ENCODE peak calls at places on chromosomes 13 and 19, in eight cellular contexts. One of them, this sample, is unnamed.

GRCh38 chr19:7242601-7243258 is 51.5 kb downstream of the INSR start:
- DNase-seq in Peyer's patch: no peak
- DNase-seq in GOT3: no peak
- DNase-seq in ELF-1: no peak
- DNase-seq in AG09319: peak; percentile 40
- DNase-seq in AG04450: no peak
- DNase-seq in AG08396: peak; percentile 77
- DNase-seq in left ventricle myocardium inferior: no peak
- DNase-seq in this sample: no peak

GRCh38 chr19:13629687-13630357 is 123.5 kb upstream of the CACNA1A start:
- DNase-seq in Peyer's patch: no peak
- DNase-seq in GOT3: no peak
- DNase-seq in ELF-1: no peak
- DNase-seq in AG09319: no peak
- DNase-seq in AG04450: no peak
- DNase-seq in AG08396: no peak
- DNase-seq in left ventricle myocardium inferior: no peak
- DNase-seq in this sample: no peak

GRCh38 chr19:7294571-7295212 is 478 bp upstream of the INSR start:
- DNase-seq in Peyer's patch: peak; percentile 82
- DNase-seq in GOT3: no peak
- DNase-seq in ELF-1: peak; percentile 47
- DNase-seq in AG09319: no peak
- DNase-seq in AG04450: no peak
- DNase-seq in AG08396: peak; percentile 42
- DNase-seq in left ventricle myocardium inferior: peak; percentile 82
- DNase-seq in this sample: peak; percentile 53

GRCh38 chr19:38869836-38870607 is 8.1 kb downstream of the RINL start:
- DNase-seq in Peyer's patch: peak; percentile 98
- DNase-seq in GOT3: peak; percentile 47
- DNase-seq in ELF-1: peak; percentile 92
- DNase-seq in AG09319: no peak
- DNase-seq in AG04450: no peak
- DNase-seq in AG08396: peak; percentile 89
- DNase-seq in left ventricle myocardium inferior: peak; percentile 89
- DNase-seq in this sample: peak; percentile 89

GRCh38 chr19:34555447-34555846 is 73.9 kb downstream of the WTIP start:
- DNase-seq in Peyer's patch: no peak
- DNase-seq in GOT3: no peak
- DNase-seq in ELF-1: peak; percentile 54
- DNase-seq in AG09319: no peak
- DNase-seq in AG04450: no peak
- DNase-seq in AG08396: peak; percentile 25
- DNase-seq in left ventricle myocardium inferior: no peak
- DNase-seq in this sample: peak; percentile 48

GRCh38 chr13:104641309-104641708 is 1575.1 kb upstream of the SLC10A2 start:
- DNase-seq in Peyer's patch: no peak
- DNase-seq in GOT3: no peak
- DNase-seq in ELF-1: no peak
- DNase-seq in AG09319: no peak
- DNase-seq in AG04450: no peak
- DNase-seq in AG08396: no peak
- DNase-seq in left ventricle myocardium inferior: no peak
- DNase-seq in this sample: no peak

GRCh38 chr13:40550130-40550529 is 116.3 kb downstream of the FOXO1 start:
- DNase-seq in Peyer's patch: no peak
- DNase-seq in GOT3: no peak
- DNase-seq in ELF-1: no peak
- DNase-seq in AG09319: no peak
- DNase-seq in AG04450: no peak
- DNase-seq in AG08396: no peak
- DNase-seq in left ventricle myocardium inferior: no peak
- DNase-seq in this sample: no peak

GRCh38 chr19:48487944-48488343 is 18.8 kb downstream of the CYTH2 start:
- DNase-seq in Peyer's patch: peak; percentile 91
- DNase-seq in GOT3: peak; percentile 43
- DNase-seq in ELF-1: no peak
- DNase-seq in AG09319: peak; percentile 55
- DNase-seq in AG04450: no peak
- DNase-seq in AG08396: peak; percentile 88
- DNase-seq in left ventricle myocardium inferior: peak; percentile 68
- DNase-seq in this sample: no peak

GRCh38 chr19:1232652-1233360 is 5.0 kb downstream of the CBARP start:
- DNase-seq in Peyer's patch: peak; percentile 57
- DNase-seq in GOT3: no peak
- DNase-seq in ELF-1: no peak
- DNase-seq in AG09319: no peak
- DNase-seq in AG04450: no peak
- DNase-seq in AG08396: peak; percentile 68
- DNase-seq in left ventricle myocardium inferior: no peak
- DNase-seq in this sample: no peak

GRCh38 chr19:38644719-38645118 is 2.7 kb upstream of the ACTN4 start:
- DNase-seq in Peyer's patch: peak; percentile 65
- DNase-seq in GOT3: no peak
- DNase-seq in ELF-1: peak; percentile 51
- DNase-seq in AG09319: no peak
- DNase-seq in AG04450: no peak
- DNase-seq in AG08396: no peak
- DNase-seq in left ventricle myocardium inferior: no peak
- DNase-seq in this sample: no peak

GRCh38 chr13:94112227-94112626 is 367.3 kb downstream of the DCT start:
- DNase-seq in Peyer's patch: peak; percentile 59
- DNase-seq in GOT3: no peak
- DNase-seq in ELF-1: no peak
- DNase-seq in AG09319: peak; percentile 77
- DNase-seq in AG04450: peak; percentile 89
- DNase-seq in AG08396: peak; percentile 73
- DNase-seq in left ventricle myocardium inferior: no peak
- DNase-seq in this sample: no peak

GRCh38 chr19:42076375-42076944 is 494 bp downstream of the ZNF574 start:
- DNase-seq in Peyer's patch: peak; percentile 70
- DNase-seq in GOT3: no peak
- DNase-seq in ELF-1: no peak
- DNase-seq in AG09319: no peak
- DNase-seq in AG04450: no peak
- DNase-seq in AG08396: no peak
- DNase-seq in left ventricle myocardium inferior: no peak
- DNase-seq in this sample: peak; percentile 65

GRCh38 chr19:10416380-10417257 is 3.7 kb upstream of the PDE4A start:
- DNase-seq in Peyer's patch: peak; percentile 92
- DNase-seq in GOT3: peak; percentile 76
- DNase-seq in ELF-1: peak; percentile 96
- DNase-seq in AG09319: peak; percentile 66
- DNase-seq in AG04450: peak; percentile 72
- DNase-seq in AG08396: peak; percentile 97
- DNase-seq in left ventricle myocardium inferior: peak; percentile 77
- DNase-seq in this sample: peak; percentile 97

GRCh38 chr13:37069597-37070103 is 10.2 kb upstream of the SUPT20H start:
- DNase-seq in Peyer's patch: no peak
- DNase-seq in GOT3: no peak
- DNase-seq in ELF-1: no peak
- DNase-seq in AG09319: no peak
- DNase-seq in AG04450: no peak
- DNase-seq in AG08396: no peak
- DNase-seq in left ventricle myocardium inferior: no peak
- DNase-seq in this sample: no peak

GRCh38 chr19:37362733-37363132 is 8.2 kb upstream of the ZNF527 start:
- DNase-seq in Peyer's patch: no peak
- DNase-seq in GOT3: no peak
- DNase-seq in ELF-1: peak; percentile 58
- DNase-seq in AG09319: no peak
- DNase-seq in AG04450: no peak
- DNase-seq in AG08396: no peak
- DNase-seq in left ventricle myocardium inferior: no peak
- DNase-seq in this sample: peak; percentile 82

GRCh38 chr19:42086188-42086736 is 10.3 kb downstream of the ZNF574 start:
- DNase-seq in Peyer's patch: no peak
- DNase-seq in GOT3: no peak
- DNase-seq in ELF-1: no peak
- DNase-seq in AG09319: no peak
- DNase-seq in AG04450: no peak
- DNase-seq in AG08396: no peak
- DNase-seq in left ventricle myocardium inferior: no peak
- DNase-seq in this sample: no peak

GRCh38 chr19:44308011-44308410 is 3.2 kb upstream of the ZNF235 start:
- DNase-seq in Peyer's patch: no peak
- DNase-seq in GOT3: no peak
- DNase-seq in ELF-1: no peak
- DNase-seq in AG09319: no peak
- DNase-seq in AG04450: no peak
- DNase-seq in AG08396: no peak
- DNase-seq in left ventricle myocardium inferior: no peak
- DNase-seq in this sample: no peak

GRCh38 chr13:24357756-24358155 is 48.4 kb downstream of the C1QTNF9 start:
- DNase-seq in Peyer's patch: no peak
- DNase-seq in GOT3: no peak
- DNase-seq in ELF-1: no peak
- DNase-seq in AG09319: no peak
- DNase-seq in AG04450: no peak
- DNase-seq in AG08396: no peak
- DNase-seq in left ventricle myocardium inferior: no peak
- DNase-seq in this sample: no peak

GRCh38 chr19:47158879-47159509 is 28.4 kb downstream of the SAE1 start:
- DNase-seq in Peyer's patch: no peak
- DNase-seq in GOT3: no peak
- DNase-seq in ELF-1: no peak
- DNase-seq in AG09319: no peak
- DNase-seq in AG04450: no peak
- DNase-seq in AG08396: no peak
- DNase-seq in left ventricle myocardium inferior: no peak
- DNase-seq in this sample: no peak

GRCh38 chr13:21657538-21657937 is 13.3 kb upstream of the FGF9 start:
- DNase-seq in Peyer's patch: peak; percentile 56
- DNase-seq in GOT3: no peak
- DNase-seq in ELF-1: no peak
- DNase-seq in AG09319: no peak
- DNase-seq in AG04450: peak; percentile 50
- DNase-seq in AG08396: peak; percentile 85
- DNase-seq in left ventricle myocardium inferior: no peak
- DNase-seq in this sample: no peak

GRCh38 chr19:58570770-58571574 is 2.2 kb downstream of the MZF1 start:
- DNase-seq in Peyer's patch: peak; percentile 45
- DNase-seq in GOT3: no peak
- DNase-seq in ELF-1: no peak
- DNase-seq in AG09319: no peak
- DNase-seq in AG04450: no peak
- DNase-seq in AG08396: no peak
- DNase-seq in left ventricle myocardium inferior: peak; percentile 13
- DNase-seq in this sample: peak; percentile 6

GRCh38 chr13:45258339-45258685 is 57.5 kb upstream of the KCTD4 start:
- DNase-seq in Peyer's patch: no peak
- DNase-seq in GOT3: no peak
- DNase-seq in ELF-1: no peak
- DNase-seq in AG09319: no peak
- DNase-seq in AG04450: no peak
- DNase-seq in AG08396: no peak
- DNase-seq in left ventricle myocardium inferior: no peak
- DNase-seq in this sample: no peak

GRCh38 chr19:4352701-4353121 is 9.3 kb downstream of the MPND start:
- DNase-seq in Peyer's patch: peak; percentile 78
- DNase-seq in GOT3: no peak
- DNase-seq in ELF-1: peak; percentile 59
- DNase-seq in AG09319: no peak
- DNase-seq in AG04450: no peak
- DNase-seq in AG08396: peak; percentile 80
- DNase-seq in left ventricle myocardium inferior: no peak
- DNase-seq in this sample: peak; percentile 78

GRCh38 chr19:38134538-38135149 is 89.4 kb downstream of the DPF1 start:
- DNase-seq in Peyer's patch: peak; percentile 55
- DNase-seq in GOT3: no peak
- DNase-seq in ELF-1: peak; percentile 78
- DNase-seq in AG09319: no peak
- DNase-seq in AG04450: no peak
- DNase-seq in AG08396: peak; percentile 67
- DNase-seq in left ventricle myocardium inferior: no peak
- DNase-seq in this sample: peak; percentile 58

GRCh38 chr13:109159650-109160309 is 530.4 kb downstream of the MYO16 start:
- DNase-seq in Peyer's patch: no peak
- DNase-seq in GOT3: no peak
- DNase-seq in ELF-1: no peak
- DNase-seq in AG09319: no peak
- DNase-seq in AG04450: no peak
- DNase-seq in AG08396: no peak
- DNase-seq in left ventricle myocardium inferior: no peak
- DNase-seq in this sample: no peak

GRCh38 chr13:22848539-22849052 is 332.2 kb upstream of the SGCG start:
- DNase-seq in Peyer's patch: no peak
- DNase-seq in GOT3: no peak
- DNase-seq in ELF-1: peak; percentile 85
- DNase-seq in AG09319: no peak
- DNase-seq in AG04450: no peak
- DNase-seq in AG08396: no peak
- DNase-seq in left ventricle myocardium inferior: no peak
- DNase-seq in this sample: peak; percentile 88

GRCh38 chr19:12353375-12353774 is 12.1 kb downstream of the ZNF442 start:
- DNase-seq in Peyer's patch: no peak
- DNase-seq in GOT3: no peak
- DNase-seq in ELF-1: no peak
- DNase-seq in AG09319: no peak
- DNase-seq in AG04450: no peak
- DNase-seq in AG08396: no peak
- DNase-seq in left ventricle myocardium inferior: no peak
- DNase-seq in this sample: no peak

GRCh38 chr19:33865306-33865705 is 68.6 kb downstream of the KCTD15 start:
- DNase-seq in Peyer's patch: no peak
- DNase-seq in GOT3: no peak
- DNase-seq in ELF-1: no peak
- DNase-seq in AG09319: no peak
- DNase-seq in AG04450: no peak
- DNase-seq in AG08396: no peak
- DNase-seq in left ventricle myocardium inferior: no peak
- DNase-seq in this sample: no peak

GRCh38 chr13:83325454-83325853 is 556.8 kb downstream of the SLITRK1 start:
- DNase-seq in Peyer's patch: no peak
- DNase-seq in GOT3: no peak
- DNase-seq in ELF-1: no peak
- DNase-seq in AG09319: peak; percentile 19
- DNase-seq in AG04450: peak; percentile 47
- DNase-seq in AG08396: peak; percentile 7
- DNase-seq in left ventricle myocardium inferior: no peak
- DNase-seq in this sample: no peak

GRCh38 chr13:93963266-93964131 is 516.0 kb downstream of the DCT start:
- DNase-seq in Peyer's patch: no peak
- DNase-seq in GOT3: no peak
- DNase-seq in ELF-1: no peak
- DNase-seq in AG09319: peak; percentile 14
- DNase-seq in AG04450: no peak
- DNase-seq in AG08396: no peak
- DNase-seq in left ventricle myocardium inferior: no peak
- DNase-seq in this sample: no peak

GRCh38 chr13:44299544-44299943 is 74.1 kb upstream of the SERP2 start:
- DNase-seq in Peyer's patch: no peak
- DNase-seq in GOT3: no peak
- DNase-seq in ELF-1: no peak
- DNase-seq in AG09319: no peak
- DNase-seq in AG04450: no peak
- DNase-seq in AG08396: no peak
- DNase-seq in left ventricle myocardium inferior: no peak
- DNase-seq in this sample: no peak